ENCODE peak calls at places on chromosomes 11 and 22, in five cellular contexts. J, D, L, P and T are unnamed samples.

GRCh38 chr11:126231725-126232459 is 20.3 kb downstream of the FAM118B start:
- DNase-seq in J (no peak), L (no peak), P (peak), D (peak), T (no peak)

GRCh38 chr11:22656128-22656527 is 10.3 kb upstream of the GAS2 start:
- DNase-seq in D (no peak), J (no peak), L (no peak), P (no peak), T (no peak)

GRCh38 chr11:71453911-71454304 is 905 bp downstream of the NADSYN1 start:
- DNase-seq in P (peak), J (no peak), D (no peak), L (no peak), T (no peak)

GRCh38 chr22:48478529-48479265 is 1349.0 kb downstream of the BRD1 start:
- DNase-seq in D (no peak), L (no peak), J (no peak), P (no peak), T (no peak)

GRCh38 chr11:112928136-112928535 is 33.1 kb upstream of the NCAM1 start:
- DNase-seq in L (no peak), D (no peak), P (no peak), J (no peak), T (no peak)

GRCh38 chr11:2304156-2305139 is 2.6 kb downstream of the TSPAN32 start:
- DNase-seq in D (no peak), L (peak), P (no peak), J (no peak), T (no peak)

GRCh38 chr11:88849368-88849767 is 216.4 kb downstream of the GRM5 start:
- DNase-seq in D (no peak), P (peak), J (no peak), L (no peak), T (no peak)

GRCh38 chr11:32427935-32428664 is 7.2 kb downstream of the WT1 start:
- DNase-seq in J (peak), L (peak), P (no peak), D (no peak), T (no peak)

GRCh38 chr22:17492247-17492646 is 71.1 kb upstream of the SLC25A18 start:
- DNase-seq in P (no peak), J (no peak), L (no peak), D (no peak), T (no peak)

GRCh38 chr11:15113381-15113780 is 1.3 kb upstream of the INSC start:
- DNase-seq in J (no peak), D (no peak), L (no peak), P (no peak), T (peak)

GRCh38 chr11:108825381-108825780 is 160.5 kb downstream of the DDX10 start:
- DNase-seq in P (peak), D (no peak), J (no peak), L (no peak), T (no peak)

GRCh38 chr11:62242021-62242420 is at the start of gene SCGB1D2:
- DNase-seq in D (no peak), J (peak), P (peak), L (peak), T (no peak)

GRCh38 chr22:45548991-45549736 is 46.5 kb downstream of the FBLN1 start:
- DNase-seq in P (peak), J (peak), D (peak), L (no peak), T (no peak)

GRCh38 chr22:17972385-17973181 is 51.8 kb downstream of the MICAL3 start:
- DNase-seq in J (peak), L (no peak), P (peak), D (no peak), T (no peak)

GRCh38 chr11:73295259-73295995 is 12.6 kb upstream of the ARHGEF17 start:
- DNase-seq in P (peak), D (peak), L (peak), J (peak), T (peak)

GRCh38 chr11:99822846-99823565 is 802.3 kb downstream of the CNTN5 start:
- DNase-seq in P (no peak), J (no peak), D (no peak), L (no peak), T (no peak)

GRCh38 chr11:67691149-67691548 is 16.7 kb upstream of the ALDH3B2 start:
- DNase-seq in D (no peak), L (no peak), J (no peak), P (peak), T (peak)

GRCh38 chr11:105825141-105825540 is 196.9 kb downstream of the MSANTD4 start:
- DNase-seq in D (no peak), P (no peak), J (no peak), L (no peak), T (no peak)

GRCh38 chr11:68581439-68581838 is 102.9 kb upstream of the GAL start:
- DNase-seq in J (no peak), P (no peak), D (no peak), L (no peak), T (no peak)

GRCh38 chr11:11246166-11246565 is 106.9 kb downstream of the CSNK2A3 start:
- DNase-seq in L (no peak), D (no peak), J (no peak), P (no peak), T (no peak)

GRCh38 chr11:1878134-1879031 is 13.3 kb downstream of the PRR33 start:
- DNase-seq in J (no peak), P (no peak), L (peak), D (peak), T (no peak)

GRCh38 chr11:75001686-75002085 is 13.0 kb downstream of the NEU3 start:
- DNase-seq in J (no peak), D (no peak), P (no peak), L (no peak), T (no peak)

GRCh38 chr11:34284166-34284565 is 73.6 kb downstream of the ABTB2 start:
- DNase-seq in D (no peak), P (no peak), L (peak), J (no peak), T (no peak)

GRCh38 chr11:75072582-75072981 is 24.1 kb downstream of the OR2AT4 start:
- DNase-seq in L (no peak), D (no peak), J (peak), P (no peak), T (no peak)

GRCh38 chr22:37409557-37409956 is 17.7 kb downstream of the ELFN2 start:
- DNase-seq in D (no peak), L (no peak), P (no peak), J (no peak), T (peak)
- TF ChIP-seq EZH2phosphoT487 in D (no peak), L (no peak), P (no peak), J (no peak), T (no peak)

GRCh38 chr11:86695391-86695790 is 23.0 kb upstream of the ME3 start:
- DNase-seq in L (no peak), P (peak), D (no peak), J (no peak), T (no peak)
- H2AFZ ChIP-seq in L (no peak), P (no peak), D (no peak), J (no peak), T (no peak)

GRCh38 chr22:50281384-50281760 is 11.2 kb upstream of the MAPK11 start:
- DNase-seq in P (no peak), J (no peak), L (no peak), D (no peak), T (no peak)
- H3K4me2 ChIP-seq in P (no peak), J (no peak), L (no peak), D (no peak), T (no peak)

GRCh38 chr22:35868938-35869337 is 151.3 kb downstream of the APOL5 start:
- DNase-seq in L (no peak), J (peak), P (peak), D (no peak), T (no peak)
- TF ChIP-seq EZH2phosphoT487 in L (no peak), J (no peak), P (no peak), D (no peak), T (no peak)

GRCh38 chr11:29002816-29003215 is 894.6 kb downstream of the METTL15 start:
- DNase-seq in P (no peak), L (no peak), D (no peak), J (no peak), T (no peak)

GRCh38 chr11:29005401-29005980 is 897.3 kb downstream of the METTL15 start:
- DNase-seq in P (no peak), J (peak), D (no peak), L (no peak), T (no peak)

DNA sequence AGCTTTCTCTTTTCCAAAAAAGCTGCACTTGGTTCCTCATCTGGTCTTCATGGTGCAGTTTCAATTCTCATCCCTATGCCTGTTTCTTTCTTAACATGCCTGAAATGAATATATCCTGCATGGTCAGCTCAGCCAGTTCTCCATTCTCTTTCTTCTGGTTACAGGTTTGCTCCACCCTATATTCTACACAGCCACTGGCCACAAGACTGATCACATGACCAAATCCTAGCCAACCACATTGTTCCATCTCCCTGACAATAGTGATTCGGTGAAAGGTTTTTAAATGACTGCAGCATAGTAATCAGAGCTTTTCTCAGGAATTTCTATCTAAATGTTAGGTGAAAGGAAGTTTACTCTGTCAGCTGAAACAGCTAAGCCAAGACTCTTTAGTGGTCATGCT is 891.4 kb downstream of the METTL15 start:
- DNase-seq in J (peak), L (no peak), D (no peak), P (no peak), T (no peak)
- H2AFZ ChIP-seq in J (peak), L (peak), D (no peak), P (no peak), T (no peak)

GRCh38 chr11:65423516-65424199 is 1.1 kb downstream of the NEAT1 start:
- DNase-seq in D (no peak), L (peak), J (no peak), P (peak), T (peak)

GRCh38 chr11:65425971-65426838 is 3.6 kb downstream of the NEAT1 start:
- DNase-seq in L (no peak), D (peak), P (peak), J (no peak), T (peak)

GRCh38 chr11:65426839-65427690 is 4.5 kb downstream of the NEAT1 start:
- DNase-seq in D (peak), L (no peak), P (peak), J (peak), T (peak)

GRCh38 chr11:65424200-65425104 is 1.9 kb downstream of the NEAT1 start:
- DNase-seq in P (peak), D (no peak), L (no peak), J (peak), T (peak)

DNA sequence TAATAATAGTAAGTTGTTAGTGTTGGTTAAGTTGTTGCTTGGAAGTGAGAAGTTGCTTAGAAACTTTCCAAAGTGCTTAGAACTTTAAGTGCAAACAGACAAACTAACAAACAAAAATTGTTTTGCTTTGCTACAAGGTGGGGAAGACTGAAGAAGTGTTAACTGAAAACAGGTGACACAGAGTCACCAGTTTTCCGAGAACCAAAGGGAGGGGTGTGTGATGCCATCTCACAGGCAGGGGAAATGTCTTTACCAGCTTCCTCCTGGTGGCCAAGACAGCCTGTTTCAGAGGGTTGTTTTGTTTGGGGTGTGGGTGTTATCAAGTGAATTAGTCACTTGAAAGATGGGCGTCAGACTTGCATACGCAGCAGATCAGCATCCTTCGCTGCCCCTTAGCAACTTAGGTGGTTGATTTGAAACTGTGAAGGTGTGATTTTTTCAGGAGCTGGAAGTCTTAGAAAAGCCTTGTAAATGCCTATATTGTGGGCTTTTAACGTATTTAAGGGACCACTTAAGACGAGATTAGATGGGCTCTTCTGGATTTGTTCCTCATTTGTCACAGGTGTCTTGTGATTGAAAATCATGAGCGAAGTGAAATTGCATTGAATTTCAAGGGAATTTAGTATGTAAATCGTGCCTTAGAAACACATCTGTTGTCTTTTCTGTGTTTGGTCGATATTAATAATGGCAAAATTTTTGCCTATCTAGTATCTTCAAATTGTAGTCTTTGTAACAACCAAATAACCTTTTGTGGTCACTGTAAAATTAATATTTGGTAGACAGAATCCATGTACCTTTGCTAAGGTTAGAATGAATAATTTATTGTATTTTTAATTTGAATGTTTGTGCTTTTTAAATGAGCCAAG is 2.7 kb downstream of the NEAT1 start:
- DNase-seq in L (no peak), D (no peak), P (peak), J (peak), T (peak)
- H3K4me2 ChIP-seq in L (peak), D (peak), P (peak), J (peak), T (peak)

DNA sequence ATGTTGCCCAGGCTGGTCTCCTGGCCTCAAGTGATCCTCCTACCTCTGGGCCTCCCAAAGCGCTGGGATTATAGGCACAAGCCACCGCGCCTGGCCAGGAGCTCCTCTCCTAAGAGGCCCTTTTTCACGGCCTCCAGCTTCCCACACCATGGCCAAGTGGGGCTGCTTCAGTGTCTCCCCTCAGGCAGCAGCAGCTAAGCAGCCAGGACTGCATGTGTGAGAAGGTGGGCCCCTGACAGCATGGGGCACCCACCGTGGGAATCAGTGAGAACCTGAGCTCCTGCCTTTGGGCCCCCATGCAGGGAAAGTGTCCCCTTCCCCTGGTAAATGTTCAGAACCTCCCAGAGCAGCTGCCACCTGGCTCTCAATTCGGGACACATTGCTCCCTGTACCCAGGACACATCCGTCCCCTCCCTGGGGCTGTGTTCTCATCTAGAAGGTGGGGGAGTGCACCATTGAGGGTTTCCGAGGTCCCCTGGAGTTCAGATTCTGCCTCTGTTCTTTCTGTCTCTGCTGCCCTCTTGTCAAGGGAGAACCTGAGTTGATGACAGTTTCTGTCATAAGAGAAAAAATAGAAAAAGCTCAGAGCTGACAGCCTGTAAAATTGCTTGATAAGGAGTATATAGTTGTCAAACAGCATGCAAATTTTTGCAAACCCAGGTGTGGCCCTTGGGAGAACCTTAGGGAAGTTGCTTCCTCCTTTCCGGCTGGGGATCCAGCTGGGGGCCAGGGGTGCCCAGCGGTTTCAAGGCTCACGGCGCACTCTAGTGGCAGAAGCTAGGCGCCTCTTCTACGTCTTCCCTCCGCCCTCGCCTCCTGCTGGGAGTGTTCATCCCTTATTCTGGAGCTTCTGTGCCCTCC is 29.7 kb downstream of the FAM83F start:
- DNase-seq in P (peak), L (peak), J (peak), D (peak), T (peak)
- TF ChIP-seq EZH2phosphoT487 in P (no peak), L (no peak), J (no peak), D (no peak), T (no peak)

DNA sequence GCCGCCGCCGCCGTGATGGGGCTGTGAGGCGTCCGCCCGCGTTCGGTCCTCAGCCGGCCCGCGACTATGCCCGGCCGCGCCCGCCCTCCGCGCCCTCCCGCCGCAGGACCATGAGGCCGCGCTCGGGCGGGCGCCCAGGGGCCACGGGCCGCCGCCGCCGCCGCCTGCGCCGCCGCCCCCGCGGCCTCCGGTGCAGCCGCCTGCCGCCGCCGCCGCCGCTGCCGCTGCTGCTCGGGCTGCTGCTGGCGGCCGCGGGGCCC is 215 bp downstream of the ZNRF3 start:
- DNase-seq in P (no peak), J (no peak), D (no peak), L (no peak), T (no peak)
- H2AFZ ChIP-seq in P (no peak), J (no peak), D (no peak), L (no peak), T (no peak)

DNA sequence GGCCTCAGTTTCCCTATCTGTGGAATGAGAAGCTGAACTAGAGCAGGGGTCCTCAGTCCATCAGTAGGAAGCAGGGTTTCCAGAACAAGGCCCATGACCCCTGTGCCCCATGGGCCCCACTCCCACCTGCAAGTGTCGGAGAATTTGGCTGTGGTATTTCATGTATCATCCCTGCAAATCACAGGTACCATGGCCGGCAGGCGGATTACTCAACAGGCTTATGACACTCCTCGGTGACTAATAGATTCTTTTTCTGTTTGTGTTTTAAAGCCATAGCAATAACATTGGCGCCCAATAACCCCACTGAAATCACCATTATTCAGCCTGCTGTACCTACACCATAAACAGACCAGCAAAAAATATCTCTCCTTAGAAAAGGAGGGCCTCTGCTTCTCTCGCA is 60.0 kb upstream of the WNT11 start:
- DNase-seq in L (no peak), J (no peak), D (peak), P (peak), T (no peak)
- H3K4me2 ChIP-seq in L (no peak), J (no peak), D (no peak), P (peak), T (no peak)